ENCODE peak calls at places on chromosomes 11 and 22, in seven cellular contexts. A is GM23338, I is fibroblast of the aortic adventitia, J is RWPE2, T is kidney epithelial cell, O is HFFc6, U is RWPE1. S is an unnamed sample.

GRCh38 chr11:10909141-10909883 is 51.5 kb upstream of the ZBED5 start:
- DNase-seq in J (no peak), O (peak), I (no peak), U (no peak), A (peak), T (no peak), S (no peak)

GRCh38 chr11:121755191-121755590 is 302.4 kb upstream of the SORL1-AS1 start:
- DNase-seq in J (no peak), U (no peak), T (no peak), I (no peak), O (no peak), A (peak), S (no peak)

GRCh38 chr22:19117111-19117512 is 5.1 kb downstream of the DGCR2 start:
- DNase-seq in J (no peak), I (no peak), T (no peak), A (no peak), O (no peak), U (no peak), S (no peak)

GRCh38 chr11:94926698-94927237 is 46.6 kb downstream of the CWC15 start:
- DNase-seq in T (no peak), O (peak), U (no peak), I (peak), J (no peak), A (peak), S (no peak)

GRCh38 chr11:67303132-67303988 is at the start of gene SSH3:
- DNase-seq in O (peak), J (peak), I (peak), T (no peak), A (peak), U (peak), S (no peak)

GRCh38 chr11:92136792-92137191 is 87.8 kb upstream of the FAT3 start:
- DNase-seq in I (no peak), U (no peak), J (no peak), T (no peak), O (no peak), A (peak), S (no peak)

GRCh38 chr11:58726594-58727414 is 4.9 kb downstream of the GLYAT start:
- DNase-seq in U (no peak), A (no peak), T (no peak), J (no peak), O (no peak), I (no peak), S (no peak)

GRCh38 chr11:96964661-96965060 is 574.8 kb downstream of the JRKL start:
- DNase-seq in T (no peak), I (no peak), U (no peak), A (no peak), O (no peak), J (no peak), S (no peak)

GRCh38 chr22:30675436-30675835 is 7.8 kb upstream of the DUSP18 start:
- DNase-seq in T (no peak), A (no peak), O (no peak), I (no peak), J (no peak), U (no peak), S (no peak)

GRCh38 chr11:14347494-14347893 is 11.5 kb downstream of the RRAS2 start:
- DNase-seq in A (no peak), J (no peak), T (no peak), O (no peak), I (no peak), U (no peak), S (no peak)

GRCh38 chr11:34631737-34632104 is 10.8 kb downstream of the EHF start:
- DNase-seq in I (no peak), J (no peak), O (no peak), A (no peak), U (no peak), T (no peak), S (no peak)

GRCh38 chr22:28791841-28792490 is 8.4 kb downstream of the XBP1 start:
- DNase-seq in U (no peak), I (no peak), A (no peak), J (no peak), T (no peak), O (no peak), S (no peak)

GRCh38 chr11:73907191-73907590 is 30.4 kb downstream of the PAAF1 start:
- DNase-seq in T (no peak), O (peak), J (no peak), I (peak), U (peak), A (peak), S (no peak)
- TF ChIP-seq CTCF in T (peak), O (peak), J (peak), I (peak), U (no peak), A (peak), S (no peak)

GRCh38 chr11:30133308-30133707 is 97.5 kb upstream of the FSHB start:
- DNase-seq in I (no peak), U (no peak), T (no peak), J (no peak), A (no peak), O (no peak), S (no peak)

GRCh38 chr11:30128269-30128932 is 102.4 kb upstream of the FSHB start:
- DNase-seq in T (no peak), I (peak), O (peak), J (no peak), U (peak), A (peak), S (no peak)

DNA sequence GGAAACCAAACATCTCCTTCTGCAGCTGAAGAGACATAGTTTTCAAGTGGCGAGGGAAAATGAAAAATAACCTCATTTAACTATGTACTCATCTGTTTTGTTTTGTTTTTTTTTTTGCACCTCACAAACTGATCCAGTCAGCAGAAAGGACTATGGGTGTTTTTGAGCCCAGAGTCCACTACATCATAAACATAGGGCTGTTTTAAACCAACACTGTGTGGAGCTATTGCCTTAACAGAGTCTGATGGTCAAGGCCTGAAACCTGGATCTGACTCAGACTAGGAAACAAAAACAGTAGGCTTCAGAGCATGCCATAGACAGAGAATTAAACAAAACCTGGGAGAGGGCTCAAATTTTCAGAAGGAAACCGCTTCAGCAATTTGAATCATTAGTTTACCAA is 99.3 kb upstream of the FSHB start:
- DNase-seq in I (no peak), O (no peak), T (no peak), J (no peak), A (no peak), U (peak), S (no peak)
- TF ChIP-seq CTCF in I (no peak), O (no peak), T (peak), J (no peak), A (no peak), U (no peak), S (no peak)

DNA sequence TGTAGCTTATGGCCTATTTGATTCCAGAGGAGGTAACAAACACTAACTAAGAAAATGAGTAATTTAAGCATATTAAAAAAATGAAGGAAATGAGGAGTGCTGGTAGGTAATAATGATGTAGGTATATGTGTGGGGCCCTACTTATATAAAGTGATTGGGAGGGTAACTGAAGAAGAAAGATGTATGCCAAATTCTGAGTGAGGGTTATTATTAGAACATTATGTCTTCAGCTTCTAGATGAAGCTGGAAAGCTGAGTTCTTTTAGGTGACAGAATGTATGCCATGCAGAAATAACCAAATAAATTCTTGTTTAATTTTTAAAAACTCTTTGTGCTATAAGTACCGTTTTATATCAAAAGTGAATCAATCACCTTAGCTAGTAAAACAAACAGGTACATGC is 479.6 kb upstream of the TENM4 start:
- DNase-seq in U (no peak), O (no peak), I (no peak), J (no peak), A (no peak), T (no peak), S (no peak)
- TF ChIP-seq CTCF in U (no peak), O (no peak), I (no peak), J (no peak), A (no peak), T (no peak), S (no peak)

DNA sequence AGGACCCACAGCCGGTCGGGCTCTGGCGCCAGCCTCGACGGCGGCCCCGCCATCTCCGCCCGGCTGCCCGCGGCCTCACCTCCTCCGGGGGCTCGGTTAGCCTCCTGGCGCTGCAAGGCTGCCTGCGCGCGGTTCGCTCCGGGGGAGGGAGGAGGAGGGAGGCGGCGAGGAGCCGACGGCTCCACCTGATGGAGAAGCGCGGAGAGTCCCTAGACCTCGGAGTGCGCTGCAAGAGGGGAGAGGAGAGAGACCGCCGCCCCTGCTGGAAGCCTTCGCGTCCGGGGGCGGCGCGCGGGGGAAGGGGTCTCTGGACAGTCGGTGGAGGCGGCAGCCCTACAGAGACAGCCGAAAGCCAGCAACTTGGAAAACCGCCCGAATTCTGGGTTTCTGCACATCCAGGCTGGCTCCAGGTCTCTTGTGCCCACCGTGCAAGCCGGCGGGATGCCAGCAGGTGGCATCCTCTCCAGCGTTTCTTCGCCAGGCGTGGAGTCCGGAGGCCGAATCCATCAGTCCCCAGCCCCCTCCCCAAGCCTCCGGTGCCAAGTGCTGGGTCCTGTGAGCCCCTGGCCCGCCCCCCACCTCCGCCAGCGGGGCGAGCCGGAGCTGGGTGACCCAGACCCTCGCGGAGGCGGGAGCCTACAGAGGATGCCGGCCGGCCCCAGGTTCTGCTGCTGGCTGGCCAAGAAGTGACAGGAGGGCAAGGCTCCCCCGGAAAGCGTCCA is 2.9 kb upstream of the KIRREL3 start:
- DNase-seq in A (peak), J (no peak), U (no peak), T (no peak), I (no peak), O (peak), S (no peak)
- TF ChIP-seq CTCF in A (peak), J (peak), U (no peak), T (peak), I (no peak), O (peak), S (no peak)

DNA sequence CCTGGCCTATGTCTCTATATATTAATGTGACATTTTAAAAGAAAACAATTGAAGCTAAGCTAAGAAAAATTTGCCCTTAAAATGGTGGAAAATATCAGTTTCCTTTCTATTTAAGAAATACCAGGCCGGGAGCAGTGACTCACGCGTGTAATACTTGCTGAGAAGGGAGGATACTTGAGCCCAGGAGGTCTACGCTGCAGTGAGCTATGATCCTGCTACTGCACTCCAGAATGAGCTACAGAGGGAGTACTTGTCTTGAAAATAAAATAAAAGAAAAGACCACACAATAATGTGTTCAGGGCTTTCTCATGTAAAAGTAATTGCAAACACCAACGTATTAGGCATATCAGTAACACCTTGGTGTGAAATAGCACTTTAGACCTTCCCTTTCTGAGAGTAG is 1.4 kb upstream of the PRSS23 start:
- DNase-seq in J (no peak), A (no peak), I (peak), T (no peak), U (no peak), O (peak), S (no peak)
- TF ChIP-seq CTCF in J (no peak), A (no peak), I (no peak), T (no peak), U (no peak), O (peak), S (no peak)

GRCh38 chr22:41762980-41763779 is 37.3 kb upstream of the CCDC134 start:
- DNase-seq in O (no peak), T (no peak), U (no peak), A (peak), I (no peak), J (no peak), S (no peak)
- TF ChIP-seq CTCF in O (peak), T (peak), U (no peak), A (peak), I (no peak), J (no peak), S (no peak)

DNA sequence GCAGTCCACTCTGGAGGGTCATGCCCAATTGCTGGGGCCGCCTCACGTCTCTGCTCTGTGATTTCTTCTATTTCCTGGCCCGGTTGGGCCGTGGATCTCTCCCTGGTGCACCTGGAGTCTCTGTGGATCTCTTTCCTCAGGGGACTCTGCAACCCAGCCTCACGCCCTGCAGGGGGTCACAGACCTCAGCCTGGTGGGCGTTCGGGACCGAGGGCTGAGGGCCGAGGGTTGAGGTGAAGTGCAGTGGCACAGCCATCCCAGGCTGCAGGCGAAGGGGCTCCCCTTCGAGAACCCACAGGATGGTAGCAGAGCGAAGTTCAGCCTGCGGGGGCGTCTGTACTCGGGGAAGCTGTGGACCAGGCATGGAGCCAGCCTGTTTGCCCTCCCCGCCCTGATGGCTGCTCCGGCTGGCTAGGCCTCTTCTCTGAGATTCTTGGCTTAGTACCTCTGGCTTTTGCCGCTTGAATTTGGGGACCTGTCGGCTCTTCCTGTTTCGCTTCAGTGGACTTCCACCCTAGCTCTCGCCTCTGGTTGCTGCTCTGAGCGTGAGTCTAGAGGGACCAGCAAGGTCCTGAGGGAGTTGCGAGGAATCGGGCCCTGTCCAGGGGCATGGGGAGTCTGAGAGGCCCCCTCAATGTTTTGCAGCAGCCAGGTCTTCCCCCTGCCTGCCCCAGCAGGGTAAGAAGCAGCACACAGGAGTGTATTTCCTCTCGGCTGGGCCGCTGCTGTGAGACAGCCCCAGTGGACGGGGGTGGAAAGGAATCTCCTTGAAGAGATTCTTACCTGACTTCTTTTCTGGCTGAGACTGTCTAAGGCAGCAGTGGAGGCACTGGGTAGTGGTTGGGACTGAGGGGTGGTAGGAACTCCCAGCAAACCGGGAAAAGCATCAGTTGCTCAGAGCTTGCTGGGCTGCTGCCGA is 140.8 kb downstream of the TBC1D22A start:
- DNase-seq in O (no peak), J (no peak), U (no peak), I (no peak), T (no peak), A (peak), S (no peak)
- TF ChIP-seq CTCF in O (no peak), J (no peak), U (no peak), I (no peak), T (no peak), A (peak), S (no peak)